ENCODE peak calls at places on chromosomes 6 and 20, in seven cellular contexts. One of them, this sample, is unnamed.

GRCh38 chr20:53829086-53829703 is 235.6 kb upstream of the ZNF217 start:
- DNase-seq in stimulated activated CD8-positive, alpha-beta memory T cell treated with anti-CD3 and anti-CD28 coated beads, Interleukin-4, amount 100 ng/mL, for 4 hours: no peak
- DNase-seq in GOT3: no peak
- DNase-seq in posterior cingulate gyrus: no peak
- DNase-seq in activated T-helper 1 cell treated with anti-CD3 and anti-CD28 coated beads, Interleukin-12 subunit alpha, Interleukin-12 subunit beta, Interleukin-2, Interleukin-4 antibody, amounts not matched to agents 30 ng/mL and 10 ng/mL and 1 ng/mL, durations not matched to agents 14 hours and 24 hours and 36 hours: no peak
- DNase-seq in neuronal stem cell: no peak
- DNase-seq in HTR-8/SVneo: peak
- DNase-seq in this sample: peak

GRCh38 chr6:44036196-44036595 is 91.1 kb downstream of the MRPL14 start:
- DNase-seq in stimulated activated CD8-positive, alpha-beta memory T cell treated with anti-CD3 and anti-CD28 coated beads, Interleukin-4, amount 100 ng/mL, for 4 hours: no peak
- DNase-seq in GOT3: no peak
- DNase-seq in posterior cingulate gyrus: no peak
- DNase-seq in activated T-helper 1 cell treated with anti-CD3 and anti-CD28 coated beads, Interleukin-12 subunit alpha, Interleukin-12 subunit beta, Interleukin-2, Interleukin-4 antibody, amounts not matched to agents 30 ng/mL and 10 ng/mL and 1 ng/mL, durations not matched to agents 14 hours and 24 hours and 36 hours: no peak
- DNase-seq in neuronal stem cell: no peak
- DNase-seq in HTR-8/SVneo: no peak
- DNase-seq in this sample: no peak

GRCh38 chr6:133985970-133986369 is 32.9 kb downstream of the TBPL1 start:
- DNase-seq in stimulated activated CD8-positive, alpha-beta memory T cell treated with anti-CD3 and anti-CD28 coated beads, Interleukin-4, amount 100 ng/mL, for 4 hours: no peak
- DNase-seq in GOT3: no peak
- DNase-seq in posterior cingulate gyrus: no peak
- DNase-seq in activated T-helper 1 cell treated with anti-CD3 and anti-CD28 coated beads, Interleukin-12 subunit alpha, Interleukin-12 subunit beta, Interleukin-2, Interleukin-4 antibody, amounts not matched to agents 30 ng/mL and 10 ng/mL and 1 ng/mL, durations not matched to agents 14 hours and 24 hours and 36 hours: no peak
- DNase-seq in neuronal stem cell: no peak
- DNase-seq in HTR-8/SVneo: no peak
- DNase-seq in this sample: no peak

GRCh38 chr20:9200620-9201019 is 131.7 kb downstream of the PLCB4 start:
- DNase-seq in stimulated activated CD8-positive, alpha-beta memory T cell treated with anti-CD3 and anti-CD28 coated beads, Interleukin-4, amount 100 ng/mL, for 4 hours: no peak
- DNase-seq in GOT3: no peak
- DNase-seq in posterior cingulate gyrus: no peak
- DNase-seq in activated T-helper 1 cell treated with anti-CD3 and anti-CD28 coated beads, Interleukin-12 subunit alpha, Interleukin-12 subunit beta, Interleukin-2, Interleukin-4 antibody, amounts not matched to agents 30 ng/mL and 10 ng/mL and 1 ng/mL, durations not matched to agents 14 hours and 24 hours and 36 hours: no peak
- DNase-seq in neuronal stem cell: no peak
- DNase-seq in HTR-8/SVneo: peak
- DNase-seq in this sample: no peak

GRCh38 chr6:167420858-167421766 is 96.2 kb downstream of the TTLL2 start:
- DNase-seq in stimulated activated CD8-positive, alpha-beta memory T cell treated with anti-CD3 and anti-CD28 coated beads, Interleukin-4, amount 100 ng/mL, for 4 hours: no peak
- DNase-seq in GOT3: no peak
- DNase-seq in posterior cingulate gyrus: no peak
- DNase-seq in activated T-helper 1 cell treated with anti-CD3 and anti-CD28 coated beads, Interleukin-12 subunit alpha, Interleukin-12 subunit beta, Interleukin-2, Interleukin-4 antibody, amounts not matched to agents 30 ng/mL and 10 ng/mL and 1 ng/mL, durations not matched to agents 14 hours and 24 hours and 36 hours: no peak
- DNase-seq in neuronal stem cell: no peak
- DNase-seq in HTR-8/SVneo: no peak
- DNase-seq in this sample: no peak

GRCh38 chr6:55260181-55260580 is 67.1 kb upstream of the GFRAL start:
- DNase-seq in stimulated activated CD8-positive, alpha-beta memory T cell treated with anti-CD3 and anti-CD28 coated beads, Interleukin-4, amount 100 ng/mL, for 4 hours: no peak
- DNase-seq in GOT3: no peak
- DNase-seq in posterior cingulate gyrus: no peak
- DNase-seq in activated T-helper 1 cell treated with anti-CD3 and anti-CD28 coated beads, Interleukin-12 subunit alpha, Interleukin-12 subunit beta, Interleukin-2, Interleukin-4 antibody, amounts not matched to agents 30 ng/mL and 10 ng/mL and 1 ng/mL, durations not matched to agents 14 hours and 24 hours and 36 hours: no peak
- DNase-seq in neuronal stem cell: no peak
- DNase-seq in HTR-8/SVneo: no peak
- DNase-seq in this sample: no peak

GRCh38 chr6:113854531-113855499 is 2.3 kb upstream of the MARCKS start:
- DNase-seq in stimulated activated CD8-positive, alpha-beta memory T cell treated with anti-CD3 and anti-CD28 coated beads, Interleukin-4, amount 100 ng/mL, for 4 hours: no peak
- DNase-seq in GOT3: no peak
- DNase-seq in posterior cingulate gyrus: peak
- DNase-seq in activated T-helper 1 cell treated with anti-CD3 and anti-CD28 coated beads, Interleukin-12 subunit alpha, Interleukin-12 subunit beta, Interleukin-2, Interleukin-4 antibody, amounts not matched to agents 30 ng/mL and 10 ng/mL and 1 ng/mL, durations not matched to agents 14 hours and 24 hours and 36 hours: no peak
- DNase-seq in neuronal stem cell: peak
- DNase-seq in HTR-8/SVneo: peak
- DNase-seq in this sample: peak

GRCh38 chr20:23147647-23147963 is 61.5 kb upstream of the CD93 start:
- DNase-seq in stimulated activated CD8-positive, alpha-beta memory T cell treated with anti-CD3 and anti-CD28 coated beads, Interleukin-4, amount 100 ng/mL, for 4 hours: no peak
- DNase-seq in GOT3: no peak
- DNase-seq in posterior cingulate gyrus: no peak
- DNase-seq in activated T-helper 1 cell treated with anti-CD3 and anti-CD28 coated beads, Interleukin-12 subunit alpha, Interleukin-12 subunit beta, Interleukin-2, Interleukin-4 antibody, amounts not matched to agents 30 ng/mL and 10 ng/mL and 1 ng/mL, durations not matched to agents 14 hours and 24 hours and 36 hours: no peak
- DNase-seq in neuronal stem cell: no peak
- DNase-seq in HTR-8/SVneo: no peak
- DNase-seq in this sample: no peak

GRCh38 chr6:32967151-32968091 is 973 bp upstream of the BRD2 start:
- DNase-seq in stimulated activated CD8-positive, alpha-beta memory T cell treated with anti-CD3 and anti-CD28 coated beads, Interleukin-4, amount 100 ng/mL, for 4 hours: no peak
- DNase-seq in GOT3: no peak
- DNase-seq in posterior cingulate gyrus: peak
- DNase-seq in activated T-helper 1 cell treated with anti-CD3 and anti-CD28 coated beads, Interleukin-12 subunit alpha, Interleukin-12 subunit beta, Interleukin-2, Interleukin-4 antibody, amounts not matched to agents 30 ng/mL and 10 ng/mL and 1 ng/mL, durations not matched to agents 14 hours and 24 hours and 36 hours: no peak
- DNase-seq in neuronal stem cell: no peak
- DNase-seq in HTR-8/SVneo: peak
- DNase-seq in this sample: peak

GRCh38 chr6:141988954-141989705 is 143.6 kb upstream of the GJE1 start:
- DNase-seq in stimulated activated CD8-positive, alpha-beta memory T cell treated with anti-CD3 and anti-CD28 coated beads, Interleukin-4, amount 100 ng/mL, for 4 hours: no peak
- DNase-seq in GOT3: no peak
- DNase-seq in posterior cingulate gyrus: no peak
- DNase-seq in activated T-helper 1 cell treated with anti-CD3 and anti-CD28 coated beads, Interleukin-12 subunit alpha, Interleukin-12 subunit beta, Interleukin-2, Interleukin-4 antibody, amounts not matched to agents 30 ng/mL and 10 ng/mL and 1 ng/mL, durations not matched to agents 14 hours and 24 hours and 36 hours: no peak
- DNase-seq in neuronal stem cell: peak
- DNase-seq in HTR-8/SVneo: peak
- DNase-seq in this sample: peak

GRCh38 chr6:133468591-133468990 is 227.4 kb downstream of the EYA4 start:
- DNase-seq in stimulated activated CD8-positive, alpha-beta memory T cell treated with anti-CD3 and anti-CD28 coated beads, Interleukin-4, amount 100 ng/mL, for 4 hours: no peak
- DNase-seq in GOT3: no peak
- DNase-seq in posterior cingulate gyrus: no peak
- DNase-seq in activated T-helper 1 cell treated with anti-CD3 and anti-CD28 coated beads, Interleukin-12 subunit alpha, Interleukin-12 subunit beta, Interleukin-2, Interleukin-4 antibody, amounts not matched to agents 30 ng/mL and 10 ng/mL and 1 ng/mL, durations not matched to agents 14 hours and 24 hours and 36 hours: no peak
- DNase-seq in neuronal stem cell: no peak
- DNase-seq in HTR-8/SVneo: no peak
- DNase-seq in this sample: no peak

GRCh38 chr20:64129146-64129782 is 21.9 kb upstream of the NPBWR2 start:
- DNase-seq in stimulated activated CD8-positive, alpha-beta memory T cell treated with anti-CD3 and anti-CD28 coated beads, Interleukin-4, amount 100 ng/mL, for 4 hours: no peak
- DNase-seq in GOT3: no peak
- DNase-seq in posterior cingulate gyrus: no peak
- DNase-seq in activated T-helper 1 cell treated with anti-CD3 and anti-CD28 coated beads, Interleukin-12 subunit alpha, Interleukin-12 subunit beta, Interleukin-2, Interleukin-4 antibody, amounts not matched to agents 30 ng/mL and 10 ng/mL and 1 ng/mL, durations not matched to agents 14 hours and 24 hours and 36 hours: no peak
- DNase-seq in neuronal stem cell: no peak
- DNase-seq in HTR-8/SVneo: no peak
- DNase-seq in this sample: no peak

GRCh38 chr6:117906905-117907599 is at the start of gene SLC35F1:
- DNase-seq in stimulated activated CD8-positive, alpha-beta memory T cell treated with anti-CD3 and anti-CD28 coated beads, Interleukin-4, amount 100 ng/mL, for 4 hours: no peak
- DNase-seq in GOT3: no peak
- DNase-seq in posterior cingulate gyrus: peak
- DNase-seq in activated T-helper 1 cell treated with anti-CD3 and anti-CD28 coated beads, Interleukin-12 subunit alpha, Interleukin-12 subunit beta, Interleukin-2, Interleukin-4 antibody, amounts not matched to agents 30 ng/mL and 10 ng/mL and 1 ng/mL, durations not matched to agents 14 hours and 24 hours and 36 hours: no peak
- DNase-seq in neuronal stem cell: peak
- DNase-seq in HTR-8/SVneo: peak
- DNase-seq in this sample: peak

GRCh38 chr20:2692886-2693285 is 306 bp downstream of the EBF4 start:
- DNase-seq in stimulated activated CD8-positive, alpha-beta memory T cell treated with anti-CD3 and anti-CD28 coated beads, Interleukin-4, amount 100 ng/mL, for 4 hours: no peak
- DNase-seq in GOT3: no peak
- DNase-seq in posterior cingulate gyrus: no peak
- DNase-seq in activated T-helper 1 cell treated with anti-CD3 and anti-CD28 coated beads, Interleukin-12 subunit alpha, Interleukin-12 subunit beta, Interleukin-2, Interleukin-4 antibody, amounts not matched to agents 30 ng/mL and 10 ng/mL and 1 ng/mL, durations not matched to agents 14 hours and 24 hours and 36 hours: no peak
- DNase-seq in neuronal stem cell: no peak
- DNase-seq in HTR-8/SVneo: no peak
- DNase-seq in this sample: no peak

This sample was measured in endothelial cell of umbilical vein.